ENCODE peak calls at places on chromosomes 3 and 15, in seven cellular contexts. G, B, K, E, U, D and Z are unnamed samples.

GRCh38 chr15:32029862-32030781 is at the start of gene CHRNA7:
- DNase-seq in E (peak), G (no peak), D (peak), K (peak), B (peak), U (peak), Z (no peak)

GRCh38 chr3:39849992-39850706 is 40.7 kb downstream of the MYRIP start:
- DNase-seq in B (no peak), U (no peak), E (no peak), D (no peak), K (no peak), G (no peak), Z (no peak)

GRCh38 chr3:58613236-58614132 is 36.3 kb upstream of the FAM107A start:
- DNase-seq in U (no peak), G (no peak), D (no peak), B (no peak), K (no peak), E (no peak), Z (no peak)

GRCh38 chr15:98953000-98953776 is 54.4 kb downstream of the PGPEP1L start:
- DNase-seq in B (no peak), E (no peak), G (no peak), K (no peak), D (no peak), U (no peak), Z (peak)

GRCh38 chr15:29043731-29044485 is 158.1 kb downstream of the APBA2 start:
- DNase-seq in G (no peak), E (no peak), D (no peak), U (peak), B (peak), K (no peak), Z (no peak)

GRCh38 chr3:46124216-46125143 is 83.6 kb downstream of the CCR1 start:
- DNase-seq in G (no peak), B (peak), D (no peak), E (no peak), K (no peak), U (no peak), Z (no peak)

GRCh38 chr3:38960042-38960622 is 91.6 kb downstream of the SCN11A start:
- DNase-seq in G (no peak), E (no peak), U (no peak), D (no peak), B (peak), K (peak), Z (no peak)

GRCh38 chr3:180073561-180073960 is 36.8 kb upstream of the PEX5L start:
- DNase-seq in E (no peak), K (no peak), U (no peak), B (no peak), D (no peak), G (no peak), Z (no peak)

GRCh38 chr15:100241572-100242479 is 99.9 kb downstream of the ADAMTS17 start:
- DNase-seq in E (no peak), B (no peak), K (peak), U (peak), D (no peak), G (no peak), Z (no peak)

GRCh38 chr3:29605845-29606244 is 325.0 kb downstream of the RBMS3 start:
- DNase-seq in D (no peak), U (peak), E (no peak), K (no peak), G (no peak), B (peak), Z (no peak)

GRCh38 chr3:39088889-39089288 is 18.5 kb downstream of the GORASP1 start:
- DNase-seq in D (no peak), U (peak), K (no peak), E (no peak), B (no peak), G (no peak), Z (no peak)

GRCh38 chr3:184176377-184177330 is 2.0 kb downstream of the AP2M1 start:
- DNase-seq in D (no peak), G (no peak), E (peak), K (peak), U (peak), B (peak), Z (no peak)

GRCh38 chr3:143134446-143134845 is 14.9 kb downstream of the CHST2 start:
- DNase-seq in D (no peak), E (no peak), B (no peak), U (no peak), G (no peak), K (no peak), Z (no peak)

GRCh38 chr15:36472672-36473071 is 106.8 kb upstream of the CDIN1 start:
- DNase-seq in K (no peak), G (no peak), B (no peak), D (no peak), U (no peak), E (no peak), Z (no peak)

GRCh38 chr3:69838217-69838616 is 99.0 kb downstream of the MITF start:
- DNase-seq in E (no peak), B (peak), D (no peak), U (peak), K (no peak), G (no peak), Z (no peak)

GRCh38 chr3:23950303-23950702 is 5.2 kb downstream of the NR1D2 start:
- DNase-seq in U (no peak), K (no peak), B (no peak), E (no peak), D (no peak), G (no peak), Z (no peak)

GRCh38 chr3:1079641-1080040 is 13.2 kb upstream of the CNTN6 start:
- DNase-seq in E (no peak), B (no peak), G (no peak), K (no peak), D (no peak), U (no peak), Z (no peak)

GRCh38 chr3:140363801-140364200 is 314.1 kb upstream of the TRIM42 start:
- DNase-seq in K (peak), U (no peak), E (no peak), B (no peak), G (no peak), D (no peak), Z (peak)

GRCh38 chr3:9168230-9168629 is 81.2 kb downstream of the SRGAP3 start:
- DNase-seq in D (no peak), G (no peak), B (no peak), U (no peak), K (no peak), E (no peak), Z (no peak)

GRCh38 chr3:55164191-55164590 is 236.3 kb upstream of the LRTM1 start:
- DNase-seq in D (no peak), G (no peak), U (no peak), K (no peak), B (no peak), E (no peak), Z (no peak)

GRCh38 chr3:111278961-111279360 is 207.3 kb downstream of the NECTIN3 start:
- DNase-seq in K (no peak), E (no peak), D (no peak), U (no peak), G (no peak), B (no peak), Z (no peak)

GRCh38 chr3:98188553-98188952 is 22.1 kb downstream of the OR5H15 start:
- DNase-seq in G (no peak), K (no peak), D (no peak), E (no peak), B (no peak), U (no peak), Z (no peak)

GRCh38 chr3:28317438-28318022 is 31.0 kb upstream of the ZCWPW2 start:
- DNase-seq in E (peak), K (peak), U (peak), B (peak), D (no peak), G (no peak), Z (no peak)

GRCh38 chr15:69224383-69224782 is 63.9 kb downstream of the GLCE start:
- DNase-seq in D (no peak), U (no peak), E (no peak), B (no peak), G (no peak), K (peak), Z (no peak)

GRCh38 chr15:92655178-92655995 is at the start of gene FAM174B:
- DNase-seq in E (peak), B (no peak), U (no peak), D (peak), G (no peak), K (peak), Z (no peak)

GRCh38 chr3:111541911-111542483 is at the start of gene CD96:
- DNase-seq in B (no peak), G (no peak), U (peak), E (no peak), K (peak), D (no peak), Z (peak)

GRCh38 chr15:89948796-89949195 is 36.0 kb upstream of the ARPIN start:
- DNase-seq in K (no peak), E (no peak), G (no peak), D (no peak), U (no peak), B (no peak), Z (no peak)

GRCh38 chr15:89947338-89947829 is 34.6 kb upstream of the ARPIN start:
- DNase-seq in E (no peak), D (no peak), K (no peak), G (no peak), B (no peak), U (no peak), Z (no peak)

GRCh38 chr15:89946681-89947313 is 34.0 kb upstream of the ARPIN start:
- DNase-seq in G (no peak), U (no peak), K (no peak), E (no peak), B (no peak), D (no peak), Z (no peak)
- TF ChIP-seq CTCF in G (no peak), U (no peak), K (no peak), E (no peak), B (no peak), D (no peak), Z (no peak)

GRCh38 chr15:48642795-48643194 is 2.7 kb downstream of the FBN1 start:
- DNase-seq in G (no peak), U (no peak), K (no peak), B (no peak), E (no peak), D (no peak), Z (no peak)

GRCh38 chr15:48643776-48644497 is 1.6 kb downstream of the FBN1 start:
- DNase-seq in G (no peak), B (no peak), D (no peak), K (no peak), E (no peak), U (no peak), Z (no peak)

GRCh38 chr15:48643236-48643635 is 2.3 kb downstream of the FBN1 start:
- DNase-seq in K (no peak), U (no peak), D (no peak), G (no peak), E (no peak), B (no peak), Z (no peak)

GRCh38 chr15:48638966-48639365 is 6.5 kb downstream of the FBN1 start:
- DNase-seq in D (no peak), E (no peak), B (no peak), K (no peak), G (no peak), U (no peak), Z (no peak)

DNA sequence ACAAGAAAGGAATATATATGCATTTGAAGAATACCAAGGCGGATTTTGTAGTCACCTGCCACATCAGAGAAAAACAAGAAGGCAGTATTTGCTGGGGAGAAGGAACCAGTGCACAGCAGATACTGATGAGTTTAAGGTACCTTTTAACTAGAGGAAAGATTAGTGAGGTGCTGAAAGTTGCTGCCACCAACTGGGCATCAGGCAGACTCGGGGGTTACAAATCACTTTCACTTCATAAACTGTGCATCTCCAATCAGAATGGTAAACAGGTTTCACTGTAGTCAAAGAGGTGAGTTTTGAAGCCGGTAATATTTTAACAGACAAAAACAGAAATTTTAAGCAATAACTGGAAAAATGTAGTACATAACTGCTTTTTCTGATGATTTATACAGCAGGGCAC is 4.1 kb downstream of the FBN1 start:
- DNase-seq in G (no peak), D (no peak), E (no peak), K (no peak), B (peak), U (no peak), Z (no peak)
- TF ChIP-seq CTCF in G (no peak), D (no peak), E (no peak), K (no peak), B (peak), U (peak), Z (no peak)

GRCh38 chr15:60079210-60079609 is 75.1 kb downstream of the FOXB1 start:
- DNase-seq in U (no peak), D (no peak), G (no peak), E (no peak), K (no peak), B (no peak), Z (no peak)
- TF ChIP-seq CTCF in U (peak), D (peak), G (no peak), E (peak), K (no peak), B (no peak), Z (no peak)

GRCh38 chr15:75758071-75758872 is 45.6 kb upstream of the CSPG4 start:
- DNase-seq in K (peak), D (peak), G (peak), E (peak), B (peak), U (peak), Z (no peak)
- TF ChIP-seq CTCF in K (peak), D (peak), G (no peak), E (peak), B (peak), U (peak), Z (no peak)

GRCh38 chr15:79431636-79432344 is at the start of gene MINAR1:
- DNase-seq in E (peak), U (peak), D (peak), B (peak), G (no peak), K (peak), Z (no peak)

GRCh38 chr15:79430901-79431635 is 1.1 kb upstream of the MINAR1 start:
- DNase-seq in D (no peak), U (no peak), E (no peak), K (no peak), B (no peak), G (no peak), Z (no peak)

GRCh38 chr15:79432345-79433311 is 492 bp downstream of the MINAR1 start:
- DNase-seq in K (peak), E (peak), B (no peak), D (no peak), G (no peak), U (no peak), Z (no peak)

GRCh38 chr15:79434361-79434760 is 2.2 kb downstream of the MINAR1 start:
- DNase-seq in E (no peak), K (no peak), G (no peak), D (no peak), U (no peak), B (no peak), Z (no peak)

DNA sequence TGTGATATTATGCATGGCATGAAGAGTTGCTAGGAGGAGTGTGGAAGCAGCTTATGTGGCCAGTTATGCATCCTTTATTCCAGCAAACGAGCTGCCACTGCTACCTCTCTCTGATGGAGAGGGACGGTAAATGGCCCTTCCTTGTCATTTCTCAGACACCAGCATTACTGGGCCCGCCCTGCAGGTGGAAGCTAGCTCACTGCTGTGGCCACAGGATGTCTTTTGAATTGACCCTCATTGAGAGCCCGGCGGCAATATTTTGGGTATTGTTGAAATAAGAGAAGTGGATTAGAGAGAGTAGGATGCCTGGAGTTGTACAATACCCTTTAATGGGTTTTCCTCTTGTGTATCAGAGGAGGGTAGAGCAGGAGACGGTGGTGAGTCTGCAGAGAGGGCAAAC is 1.5 kb downstream of the MINAR1 start:
- DNase-seq in U (no peak), D (no peak), K (no peak), B (no peak), E (no peak), G (no peak), Z (no peak)
- TF ChIP-seq CTCF in U (peak), D (peak), K (no peak), B (no peak), E (peak), G (no peak), Z (no peak)

GRCh38 chr3:168952551-168952950 is 711.0 kb downstream of the MECOM start:
- DNase-seq in U (no peak), G (no peak), B (peak), D (no peak), K (no peak), E (no peak), Z (no peak)
- TF ChIP-seq CTCF in U (no peak), G (no peak), B (peak), D (no peak), K (peak), E (peak), Z (no peak)

DNA sequence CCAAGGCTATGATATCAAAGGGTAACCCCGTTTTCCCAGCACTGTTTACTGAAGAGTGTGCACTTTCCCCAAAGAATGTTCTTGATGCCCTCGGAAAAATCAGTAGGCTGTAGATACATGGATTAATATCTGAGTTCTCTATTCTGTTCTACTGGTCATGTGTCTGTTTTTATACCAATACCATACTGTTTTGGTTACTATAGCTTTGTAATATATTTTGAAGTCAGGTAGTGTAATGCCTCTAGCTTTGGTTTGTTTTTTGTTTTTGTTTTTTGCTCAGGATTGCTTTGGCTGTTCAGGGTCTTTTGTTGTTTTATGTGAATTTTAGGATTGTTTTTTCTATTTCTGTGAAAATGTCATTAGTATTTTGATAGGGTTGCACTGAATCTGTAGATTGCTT is 95.1 kb downstream of the PLD1 start:
- DNase-seq in D (no peak), E (no peak), U (no peak), K (no peak), G (no peak), B (no peak), Z (no peak)
- TF ChIP-seq CTCF in D (no peak), E (no peak), U (no peak), K (no peak), G (no peak), B (no peak), Z (no peak)